ENCODE peak calls at places on chromosomes 4 and X, in four cellular contexts. W, F, X and D are unnamed samples.

GRCh38 chrX:86066998-86067397 is 19.6 kb upstream of the CHM start:
- DNase-seq in F (no peak), X (no peak), W (peak), D (no peak)

GRCh38 chrX:154323537-154323936 is 27.9 kb downstream of the TKTL1 start:
- DNase-seq in F (no peak), W (no peak), X (no peak), D (no peak)

GRCh38 chr4:1398686-1399507 is 7.3 kb downstream of the NKX1-1 start:
- DNase-seq in W (no peak), X (no peak), F (peak), D (no peak)

GRCh38 chr4:94650690-94651089 is 107.1 kb upstream of the BMPR1B start:
- DNase-seq in F (no peak), W (no peak), X (no peak), D (no peak)

GRCh38 chr4:40916880-40917279 is 167.1 kb downstream of the NSUN7 start:
- DNase-seq in F (peak), X (no peak), W (peak), D (peak)

GRCh38 chr4:162241857-162242256 is 78.1 kb upstream of the FSTL5 start:
- DNase-seq in W (no peak), F (no peak), X (no peak), D (no peak)

GRCh38 chr4:20326460-20326859 is 74.8 kb downstream of the SLIT2 start:
- DNase-seq in F (no peak), X (no peak), W (no peak), D (no peak)

GRCh38 chr4:52051615-52052474 is 741 bp downstream of the SPATA18 start:
- DNase-seq in W (peak), X (no peak), F (no peak), D (no peak)

GRCh38 chr4:2796261-2797187 is 3.6 kb downstream of the SH3BP2 start:
- DNase-seq in F (no peak), W (peak), X (no peak), D (no peak)

GRCh38 chrX:134774190-134775048 is 116.1 kb upstream of the PLAC1 start:
- DNase-seq in W (no peak), F (no peak), X (no peak), D (no peak)

GRCh38 chr4:124105212-124105611 is 607.3 kb downstream of the ANKRD50 start:
- DNase-seq in F (no peak), W (no peak), X (no peak), D (no peak)

GRCh38 chrX:42290608-42291007 is 367.3 kb upstream of the CASK start:
- DNase-seq in X (no peak), F (no peak), W (no peak), D (no peak)

GRCh38 chrX:9698566-9698965 is 67.1 kb downstream of the GPR143 start:
- DNase-seq in F (no peak), X (no peak), W (no peak), D (no peak)

GRCh38 chrX:10971176-10971575 is 140.0 kb upstream of the HCCS start:
- DNase-seq in F (no peak), X (no peak), W (no peak), D (no peak)

GRCh38 chr4:154084864-154085263 is 296.0 kb upstream of the SFRP2 start:
- DNase-seq in X (no peak), W (no peak), F (no peak), D (no peak)

GRCh38 chr4:56627985-56628384 is 53.1 kb downstream of the HOPX start:
- DNase-seq in X (no peak), F (no peak), W (no peak), D (no peak)

GRCh38 chrX:19373034-19373891 is 29.5 kb downstream of the PDHA1 start:
- DNase-seq in X (no peak), F (peak), W (no peak), D (no peak)

GRCh38 chrX:5869786-5870185 is 358.9 kb downstream of the NLGN4X start:
- DNase-seq in W (no peak), F (no peak), X (no peak), D (no peak)